ENCODE peak calls at places on chromosome 20, in nine cellular contexts. E is right lobe of liver, R is transverse colon, B is Peyer's patch, X is uterus, Y is IMR-90, K is A549, S is heart left ventricle, G is lower leg skin. C is an unnamed sample.

GRCh38 chr20:49399329-49399728 is 83.1 kb downstream of the KCNB1 start:
- DNase-seq in E (no peak), R (no peak), B (no peak), X (peak; percentile 68), Y (peak; percentile 5), K (no peak), S (no peak), G (peak; percentile 63), C (no peak)

GRCh38 chr20:47244451-47244850 is 112.0 kb downstream of the ZMYND8 start:
- DNase-seq in E (no peak), R (no peak), B (no peak), X (no peak), Y (no peak), K (no peak), S (no peak), G (no peak), C (no peak)

GRCh38 chr20:17498641-17499040 is 32.5 kb downstream of the BFSP1 start:
- DNase-seq in E (no peak), R (no peak), B (no peak), X (no peak), Y (no peak), K (no peak), S (no peak), G (no peak), C (no peak)

GRCh38 chr20:46709459-46710148 is at the start of gene SLC2A10:
- DNase-seq in E (peak; percentile 81), R (peak; percentile 70), B (no peak), X (peak; percentile 71), Y (peak; percentile 61), K (no peak), S (peak; percentile 73), G (no peak), C (peak; percentile 60)

GRCh38 chr20:14688045-14688444 is 350.6 kb upstream of the FLRT3 start:
- DNase-seq in E (no peak), R (no peak), B (no peak), X (no peak), Y (no peak), K (no peak), S (no peak), G (no peak), C (no peak)

GRCh38 chr20:15930324-15931305 is 642.6 kb downstream of the KIF16B start:
- DNase-seq in E (no peak), R (no peak), B (no peak), X (no peak), Y (peak; percentile 39), K (peak; percentile 43), S (no peak), G (peak; percentile 43), C (no peak)

GRCh38 chr20:18738055-18738454 is 75.5 kb upstream of the SCP2D1 start:
- DNase-seq in E (no peak), R (no peak), B (no peak), X (no peak), Y (no peak), K (peak; percentile 11), S (no peak), G (peak; percentile 55), C (no peak)

GRCh38 chr20:6017880-6018279 is 36.0 kb downstream of the LRRN4 start:
- DNase-seq in E (no peak), R (no peak), B (no peak), X (no peak), Y (no peak), K (no peak), S (no peak), G (no peak), C (no peak)

GRCh38 chr20:41650221-41650948 is 32.2 kb upstream of the CHD6 start:
- DNase-seq in E (no peak), R (peak; percentile 55), B (no peak), X (no peak), Y (no peak), K (no peak), S (no peak), G (no peak), C (no peak)

GRCh38 chr20:41654884-41655283 is 36.7 kb upstream of the CHD6 start:
- DNase-seq in E (no peak), R (no peak), B (no peak), X (no peak), Y (peak; percentile 23), K (no peak), S (no peak), G (no peak), C (no peak)

GRCh38 chr20:41657655-41658054 is 39.5 kb upstream of the CHD6 start:
- DNase-seq in E (no peak), R (no peak), B (no peak), X (no peak), Y (no peak), K (no peak), S (no peak), G (no peak), C (no peak)

GRCh38 chr20:41655966-41656685 is 37.9 kb upstream of the CHD6 start:
- DNase-seq in E (no peak), R (no peak), B (no peak), X (no peak), Y (no peak), K (no peak), S (no peak), G (no peak), C (no peak)

DNA sequence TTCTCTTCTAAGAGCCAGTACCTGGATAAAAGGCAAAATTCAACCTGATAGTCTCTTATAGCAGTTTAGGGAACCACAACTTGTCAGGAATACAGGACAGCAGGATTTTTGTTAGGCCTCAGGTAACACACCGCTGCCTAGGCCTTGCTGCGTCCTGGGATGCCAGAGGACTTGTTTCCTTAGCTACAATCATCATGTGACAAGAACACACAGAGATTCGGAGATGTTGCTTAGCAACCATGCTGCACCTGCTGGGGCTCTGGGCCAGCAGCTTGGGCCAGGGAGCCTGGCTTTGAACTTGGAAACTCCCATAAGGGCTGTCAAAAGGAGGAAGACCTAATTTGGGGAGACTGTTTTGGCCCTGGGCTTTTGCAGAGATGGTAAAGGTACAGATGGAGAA is 36.1 kb upstream of the CHD6 start:
- DNase-seq in E (no peak), R (no peak), B (no peak), X (no peak), Y (no peak), K (no peak), S (no peak), G (no peak), C (no peak)
- TF ChIP-seq POLR2A in E (no peak), R (no peak), B (no peak), X (no peak), Y (no peak), K (no peak), S (no peak), G (no peak), C (no peak)

GRCh38 chr20:63554361-63555278 is 661 bp downstream of the FNDC11 start:
- DNase-seq in E (no peak), R (no peak), B (peak; percentile 54), X (no peak), Y (no peak), K (no peak), S (no peak), G (no peak), C (no peak)

GRCh38 chr20:63551068-63551467 is 2.9 kb upstream of the FNDC11 start:
- DNase-seq in E (no peak), R (no peak), B (no peak), X (no peak), Y (no peak), K (no peak), S (no peak), G (no peak), C (no peak)

GRCh38 chr20:63553933-63554290 is at the start of gene FNDC11:
- DNase-seq in E (no peak), R (peak; percentile 63), B (peak; percentile 54), X (peak; percentile 42), Y (no peak), K (no peak), S (peak; percentile 64), G (no peak), C (no peak)

GRCh38 chr20:63553251-63553932 is 567 bp upstream of the FNDC11 start:
- DNase-seq in E (peak; percentile 78), R (peak; percentile 86), B (peak; percentile 85), X (peak; percentile 75), Y (peak; percentile 83), K (peak; percentile 90), S (peak; percentile 78), G (peak; percentile 78), C (peak; percentile 75)

GRCh38 chr20:63552481-63553249 is 1.3 kb upstream of the FNDC11 start:
- DNase-seq in E (no peak), R (no peak), B (peak; percentile 67), X (no peak), Y (no peak), K (no peak), S (no peak), G (no peak), C (no peak)
- H3K4me3 ChIP-seq in E (no peak overlapping the region), R (peak overlapping the region; percentile 66), B (no peak overlapping the region), X (no peak overlapping the region), Y (no peak overlapping the region), K (no peak overlapping the region), S (no peak overlapping the region), G (no peak overlapping the region), C (no peak overlapping the region)

GRCh38 chr20:57594092-57594911 is 25.9 kb downstream of the ZBP1 start:
- DNase-seq in E (peak; percentile 66), R (peak; percentile 57), B (peak; percentile 48), X (peak; percentile 41), Y (peak; percentile 8), K (peak; percentile 46), S (peak; percentile 61), G (no peak), C (peak; percentile 69)
- TF ChIP-seq POLR2A in E (no peak), R (no peak), B (no peak), X (no peak), Y (no peak), K (no peak), S (no peak), G (no peak), C (no peak)

GRCh38 chr20:44585042-44585968 is 2.9 kb downstream of the PKIG start:
- DNase-seq in E (no peak), R (no peak), B (no peak), X (no peak), Y (no peak), K (no peak), S (no peak), G (no peak), C (no peak)

GRCh38 chr20:44586289-44586911 is 4.0 kb downstream of the PKIG start:
- DNase-seq in E (no peak), R (peak; percentile 36), B (peak; percentile 82), X (no peak), Y (no peak), K (no peak), S (no peak), G (no peak), C (no peak)

GRCh38 chr20:44582321-44583025 is at the start of gene PKIG:
- DNase-seq in E (no peak), R (no peak), B (no peak), X (peak; percentile 55), Y (peak; percentile 90), K (no peak), S (peak; percentile 57), G (peak; percentile 49), C (no peak)

GRCh38 chr20:44583179-44583578 is 800 bp downstream of the PKIG start:
- DNase-seq in E (no peak), R (no peak), B (no peak), X (no peak), Y (peak; percentile 37), K (no peak), S (no peak), G (no peak), C (no peak)

DNA sequence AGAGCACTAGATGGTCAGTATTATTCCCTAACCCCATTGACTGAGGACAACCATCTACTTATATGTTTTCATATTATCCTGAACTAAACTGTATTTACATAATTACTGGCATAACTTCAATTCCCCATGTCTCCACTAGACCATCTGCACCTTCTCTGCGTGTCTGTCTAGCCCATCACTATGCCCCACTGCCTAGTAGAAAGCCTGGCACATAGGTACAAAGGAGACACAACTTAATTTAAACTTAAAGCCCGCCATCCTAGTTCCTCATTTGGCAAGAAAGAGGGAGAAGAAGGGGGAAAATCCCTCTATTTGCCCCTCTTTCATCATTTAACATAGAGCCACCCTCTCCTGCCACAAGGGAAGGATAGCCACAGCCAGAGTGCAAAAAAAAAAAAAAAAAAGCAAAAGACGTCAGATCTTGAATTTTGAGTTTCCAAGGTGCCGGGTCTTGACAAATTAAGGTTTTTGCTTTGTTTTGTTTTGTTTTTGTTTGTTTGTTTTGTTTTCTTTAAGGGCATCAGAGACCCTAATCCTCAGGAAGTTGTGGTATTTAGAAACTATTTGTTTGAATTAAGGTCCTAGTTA is 1.8 kb downstream of the PKIG start:
- DNase-seq in E (no peak), R (no peak), B (no peak), X (no peak), Y (no peak), K (no peak), S (no peak), G (no peak), C (no peak)
- H3K4me3 ChIP-seq in E (no peak overlapping the region), R (peak overlapping the region; percentile 45), B (peak overlapping the region; percentile 43), X (peak overlapping the region; percentile 52), Y (no peak overlapping the region), K (no peak overlapping the region), S (peak overlapping the region; percentile 47), G (no peak overlapping the region), C (peak overlapping the region; percentile 39)